ENCODE peak calls at places on chromosomes 7 and 10, in six cellular contexts. One of them, this sample, is unnamed.

GRCh38 chr10:127679642-127680255 is 57.2 kb upstream of the FOXI2 start:
- DNase-seq in Caco-2: no peak
- DNase-seq in CD8-positive, alpha-beta memory T cell: no peak
- DNase-seq in GM12892: no peak
- DNase-seq in NCI-H1092 treated with DMSO at 0.1 percent for 48 hours: no peak
- DNase-seq in PC-9: no peak
- DNase-seq in this sample: peak; percentile 10

GRCh38 chr10:19014034-19014433 is 34.6 kb upstream of the MALRD1 start:
- DNase-seq in NCI-H1092 treated with DMSO at 0.1 percent for 48 hours: no peak
- DNase-seq in CD8-positive, alpha-beta memory T cell: no peak
- DNase-seq in Caco-2: no peak
- DNase-seq in GM12892: no peak
- DNase-seq in PC-9: no peak
- DNase-seq in this sample: peak; percentile 63

GRCh38 chr7:140402178-140402835 is 1.6 kb upstream of the RAB19 start:
- DNase-seq in CD8-positive, alpha-beta memory T cell: no peak
- DNase-seq in PC-9: peak; percentile 88
- DNase-seq in GM12892: no peak
- DNase-seq in NCI-H1092 treated with DMSO at 0.1 percent for 48 hours: no peak
- DNase-seq in Caco-2: no peak
- DNase-seq in this sample: no peak

GRCh38 chr10:110805292-110805691 is 66.4 kb upstream of the PDCD4 start:
- DNase-seq in PC-9: no peak
- DNase-seq in NCI-H1092 treated with DMSO at 0.1 percent for 48 hours: no peak
- DNase-seq in CD8-positive, alpha-beta memory T cell: no peak
- DNase-seq in Caco-2: no peak
- DNase-seq in GM12892: no peak
- DNase-seq in this sample: no peak

GRCh38 chr7:112422842-112423496 is 27.3 kb upstream of the IFRD1 start:
- DNase-seq in NCI-H1092 treated with DMSO at 0.1 percent for 48 hours: no peak
- DNase-seq in Caco-2: peak; percentile 91
- DNase-seq in CD8-positive, alpha-beta memory T cell: no peak
- DNase-seq in GM12892: no peak
- DNase-seq in PC-9: peak; percentile 97
- DNase-seq in this sample: peak; percentile 88

GRCh38 chr7:27122075-27122910 is 8.3 kb downstream of the HOXA4 start:
- DNase-seq in Caco-2: peak; percentile 87
- DNase-seq in PC-9: no peak
- DNase-seq in CD8-positive, alpha-beta memory T cell: no peak
- DNase-seq in NCI-H1092 treated with DMSO at 0.1 percent for 48 hours: no peak
- DNase-seq in GM12892: no peak
- DNase-seq in this sample: no peak

GRCh38 chr7:83643754-83644153 is 5.2 kb downstream of the SEMA3E start:
- DNase-seq in GM12892: no peak
- DNase-seq in NCI-H1092 treated with DMSO at 0.1 percent for 48 hours: no peak
- DNase-seq in PC-9: peak; percentile 91
- DNase-seq in Caco-2: no peak
- DNase-seq in CD8-positive, alpha-beta memory T cell: no peak
- DNase-seq in this sample: no peak

GRCh38 chr7:42726066-42726785 is 185.6 kb downstream of the C7orf25 start:
- DNase-seq in PC-9: no peak
- DNase-seq in Caco-2: no peak
- DNase-seq in NCI-H1092 treated with DMSO at 0.1 percent for 48 hours: no peak
- DNase-seq in GM12892: no peak
- DNase-seq in CD8-positive, alpha-beta memory T cell: no peak
- DNase-seq in this sample: peak; percentile 17

GRCh38 chr10:122124808-122125207 is 135.8 kb downstream of the TACC2 start:
- DNase-seq in GM12892: no peak
- DNase-seq in CD8-positive, alpha-beta memory T cell: no peak
- DNase-seq in PC-9: no peak
- DNase-seq in Caco-2: no peak
- DNase-seq in NCI-H1092 treated with DMSO at 0.1 percent for 48 hours: no peak
- DNase-seq in this sample: no peak

GRCh38 chr7:2862831-2863361 is 18.8 kb upstream of the GNA12 start:
- DNase-seq in CD8-positive, alpha-beta memory T cell: peak; percentile 21
- DNase-seq in GM12892: peak; percentile 12
- DNase-seq in Caco-2: no peak
- DNase-seq in NCI-H1092 treated with DMSO at 0.1 percent for 48 hours: no peak
- DNase-seq in PC-9: peak; percentile 74
- DNase-seq in this sample: no peak

GRCh38 chr10:115093286-115093775 is at the start of gene ATRNL1:
- DNase-seq in NCI-H1092 treated with DMSO at 0.1 percent for 48 hours: peak; percentile 64
- DNase-seq in CD8-positive, alpha-beta memory T cell: no peak
- DNase-seq in GM12892: peak; percentile 41
- DNase-seq in PC-9: no peak
- DNase-seq in Caco-2: no peak
- DNase-seq in this sample: no peak

GRCh38 chr10:33542747-33543505 is 208.5 kb upstream of the NRP1 start:
- DNase-seq in GM12892: no peak
- DNase-seq in PC-9: no peak
- DNase-seq in Caco-2: no peak
- DNase-seq in NCI-H1092 treated with DMSO at 0.1 percent for 48 hours: no peak
- DNase-seq in CD8-positive, alpha-beta memory T cell: no peak
- DNase-seq in this sample: peak; percentile 75

GRCh38 chr7:90766814-90767564 is 170.9 kb downstream of the CDK14 start:
- DNase-seq in CD8-positive, alpha-beta memory T cell: no peak
- DNase-seq in PC-9: no peak
- DNase-seq in Caco-2: peak; percentile 77
- DNase-seq in NCI-H1092 treated with DMSO at 0.1 percent for 48 hours: no peak
- DNase-seq in GM12892: no peak
- DNase-seq in this sample: no peak

GRCh38 chr10:129038490-129039011 is 428.5 kb upstream of the MGMT start:
- DNase-seq in CD8-positive, alpha-beta memory T cell: no peak
- DNase-seq in Caco-2: no peak
- DNase-seq in NCI-H1092 treated with DMSO at 0.1 percent for 48 hours: no peak
- DNase-seq in GM12892: no peak
- DNase-seq in PC-9: no peak
- DNase-seq in this sample: no peak

GRCh38 chr7:131103997-131104396 is 223.7 kb upstream of the MKLN1 start:
- DNase-seq in PC-9: no peak
- DNase-seq in Caco-2: no peak
- DNase-seq in NCI-H1092 treated with DMSO at 0.1 percent for 48 hours: no peak
- DNase-seq in GM12892: no peak
- DNase-seq in CD8-positive, alpha-beta memory T cell: no peak
- DNase-seq in this sample: peak; percentile 75

GRCh38 chr10:128095753-128096469 is 30.3 kb downstream of the MKI67 start:
- DNase-seq in PC-9: no peak
- DNase-seq in Caco-2: no peak
- DNase-seq in CD8-positive, alpha-beta memory T cell: no peak
- DNase-seq in NCI-H1092 treated with DMSO at 0.1 percent for 48 hours: no peak
- DNase-seq in GM12892: no peak
- DNase-seq in this sample: peak; percentile 67

GRCh38 chr10:72483452-72483851 is 128.7 kb upstream of the DNAJB12 start:
- DNase-seq in GM12892: no peak
- DNase-seq in CD8-positive, alpha-beta memory T cell: no peak
- DNase-seq in PC-9: no peak
- DNase-seq in NCI-H1092 treated with DMSO at 0.1 percent for 48 hours: no peak
- DNase-seq in Caco-2: no peak
- DNase-seq in this sample: no peak

GRCh38 chr10:34157501-34157900 is 657.6 kb downstream of the PARD3 start:
- DNase-seq in PC-9: no peak
- DNase-seq in Caco-2: no peak
- DNase-seq in GM12892: no peak
- DNase-seq in CD8-positive, alpha-beta memory T cell: no peak
- DNase-seq in NCI-H1092 treated with DMSO at 0.1 percent for 48 hours: no peak
- DNase-seq in this sample: no peak

GRCh38 chr7:51732066-51732465 is 415.5 kb upstream of the COBL start:
- DNase-seq in CD8-positive, alpha-beta memory T cell: no peak
- DNase-seq in PC-9: no peak
- DNase-seq in NCI-H1092 treated with DMSO at 0.1 percent for 48 hours: no peak
- DNase-seq in GM12892: no peak
- DNase-seq in Caco-2: no peak
- DNase-seq in this sample: no peak

GRCh38 chr10:127195571-127196226 is 692 bp downstream of the INSYN2A start:
- DNase-seq in GM12892: no peak
- DNase-seq in Caco-2: no peak
- DNase-seq in CD8-positive, alpha-beta memory T cell: no peak
- DNase-seq in PC-9: no peak
- DNase-seq in NCI-H1092 treated with DMSO at 0.1 percent for 48 hours: no peak
- DNase-seq in this sample: no peak

GRCh38 chr10:52357986-52358385 is 43.9 kb downstream of the DKK1 start:
- DNase-seq in NCI-H1092 treated with DMSO at 0.1 percent for 48 hours: no peak
- DNase-seq in Caco-2: no peak
- DNase-seq in GM12892: no peak
- DNase-seq in CD8-positive, alpha-beta memory T cell: no peak
- DNase-seq in PC-9: no peak
- DNase-seq in this sample: no peak

GRCh38 chr10:77386833-77387232 is 250.8 kb downstream of the KCNMA1 start:
- DNase-seq in GM12892: no peak
- DNase-seq in CD8-positive, alpha-beta memory T cell: no peak
- DNase-seq in NCI-H1092 treated with DMSO at 0.1 percent for 48 hours: no peak
- DNase-seq in PC-9: no peak
- DNase-seq in Caco-2: no peak
- DNase-seq in this sample: no peak

GRCh38 chr10:132977076-132977475 is 34.7 kb upstream of the CFAP46 start:
- DNase-seq in CD8-positive, alpha-beta memory T cell: no peak
- DNase-seq in GM12892: no peak
- DNase-seq in PC-9: no peak
- DNase-seq in Caco-2: no peak
- DNase-seq in NCI-H1092 treated with DMSO at 0.1 percent for 48 hours: no peak
- DNase-seq in this sample: no peak

GRCh38 chr7:157688439-157689268 is 351.9 kb downstream of the DNAJB6 start:
- DNase-seq in GM12892: no peak
- DNase-seq in NCI-H1092 treated with DMSO at 0.1 percent for 48 hours: no peak
- DNase-seq in CD8-positive, alpha-beta memory T cell: no peak
- DNase-seq in Caco-2: no peak
- DNase-seq in PC-9: no peak
- DNase-seq in this sample: no peak

GRCh38 chr10:127155221-127155620 is 41.2 kb downstream of the INSYN2A start:
- DNase-seq in NCI-H1092 treated with DMSO at 0.1 percent for 48 hours: no peak
- DNase-seq in CD8-positive, alpha-beta memory T cell: no peak
- DNase-seq in PC-9: no peak
- DNase-seq in GM12892: no peak
- DNase-seq in Caco-2: no peak
- DNase-seq in this sample: no peak

GRCh38 chr10:77896058-77896457 is 30.5 kb downstream of the DLG5 start:
- DNase-seq in PC-9: no peak
- DNase-seq in CD8-positive, alpha-beta memory T cell: no peak
- DNase-seq in NCI-H1092 treated with DMSO at 0.1 percent for 48 hours: no peak
- DNase-seq in Caco-2: no peak
- DNase-seq in GM12892: no peak
- DNase-seq in this sample: no peak

GRCh38 chr7:31308642-31309041 is 31.9 kb downstream of the NEUROD6 start:
- DNase-seq in Caco-2: no peak
- DNase-seq in PC-9: no peak
- DNase-seq in NCI-H1092 treated with DMSO at 0.1 percent for 48 hours: no peak
- DNase-seq in GM12892: no peak
- DNase-seq in CD8-positive, alpha-beta memory T cell: no peak
- DNase-seq in this sample: no peak

GRCh38 chr7:141702047-141702567 is at the start of gene DENND11:
- DNase-seq in CD8-positive, alpha-beta memory T cell: peak; percentile 57
- DNase-seq in Caco-2: peak; percentile 41
- DNase-seq in PC-9: peak; percentile 39
- DNase-seq in GM12892: peak; percentile 58
- DNase-seq in NCI-H1092 treated with DMSO at 0.1 percent for 48 hours: peak; percentile 71
- DNase-seq in this sample: peak; percentile 52

GRCh38 chr10:11113156-11113555 is 95.5 kb downstream of the CELF2 start:
- DNase-seq in Caco-2: no peak
- DNase-seq in PC-9: no peak
- DNase-seq in GM12892: no peak
- DNase-seq in CD8-positive, alpha-beta memory T cell: no peak
- DNase-seq in NCI-H1092 treated with DMSO at 0.1 percent for 48 hours: no peak
- DNase-seq in this sample: no peak

GRCh38 chr10:76492026-76492425 is 1060.6 kb downstream of the LRMDA start:
- DNase-seq in PC-9: no peak
- DNase-seq in Caco-2: no peak
- DNase-seq in GM12892: no peak
- DNase-seq in NCI-H1092 treated with DMSO at 0.1 percent for 48 hours: no peak
- DNase-seq in CD8-positive, alpha-beta memory T cell: no peak
- DNase-seq in this sample: peak; percentile 77

GRCh38 chr10:104766341-104766740 is 125.3 kb downstream of the SORCS3 start:
- DNase-seq in CD8-positive, alpha-beta memory T cell: no peak
- DNase-seq in GM12892: no peak
- DNase-seq in Caco-2: no peak
- DNase-seq in PC-9: no peak
- DNase-seq in NCI-H1092 treated with DMSO at 0.1 percent for 48 hours: no peak
- DNase-seq in this sample: no peak

GRCh38 chr10:127976286-127976685 is 69.4 kb downstream of the PTPRE start:
- DNase-seq in NCI-H1092 treated with DMSO at 0.1 percent for 48 hours: no peak
- DNase-seq in PC-9: no peak
- DNase-seq in GM12892: no peak
- DNase-seq in Caco-2: no peak
- DNase-seq in CD8-positive, alpha-beta memory T cell: no peak
- DNase-seq in this sample: peak; percentile 48

GRCh38 chr7:124088590-124088989 is 55.7 kb upstream of the TMEM229A start:
- DNase-seq in GM12892: no peak
- DNase-seq in PC-9: no peak
- DNase-seq in CD8-positive, alpha-beta memory T cell: no peak
- DNase-seq in NCI-H1092 treated with DMSO at 0.1 percent for 48 hours: no peak
- DNase-seq in Caco-2: no peak
- DNase-seq in this sample: no peak

GRCh38 chr10:94747838-94748237 is 14.6 kb upstream of the CYP2C19 start:
- DNase-seq in NCI-H1092 treated with DMSO at 0.1 percent for 48 hours: no peak
- DNase-seq in Caco-2: no peak
- DNase-seq in PC-9: no peak
- DNase-seq in CD8-positive, alpha-beta memory T cell: no peak
- DNase-seq in GM12892: no peak
- DNase-seq in this sample: no peak

GRCh38 chr7:86252406-86252805 is 391.3 kb upstream of the GRM3 start:
- DNase-seq in PC-9: no peak
- DNase-seq in NCI-H1092 treated with DMSO at 0.1 percent for 48 hours: no peak
- DNase-seq in GM12892: no peak
- DNase-seq in CD8-positive, alpha-beta memory T cell: no peak
- DNase-seq in Caco-2: no peak
- DNase-seq in this sample: no peak

GRCh38 chr10:124693396-124693795 is 50.8 kb downstream of the FAM53B start:
- DNase-seq in Caco-2: no peak
- DNase-seq in CD8-positive, alpha-beta memory T cell: no peak
- DNase-seq in NCI-H1092 treated with DMSO at 0.1 percent for 48 hours: peak; percentile 85
- DNase-seq in GM12892: no peak
- DNase-seq in PC-9: no peak
- DNase-seq in this sample: no peak

GRCh38 chr10:5360318-5360915 is 4.3 kb upstream of the UCN3 start:
- DNase-seq in PC-9: no peak
- DNase-seq in Caco-2: no peak
- DNase-seq in NCI-H1092 treated with DMSO at 0.1 percent for 48 hours: no peak
- DNase-seq in GM12892: no peak
- DNase-seq in CD8-positive, alpha-beta memory T cell: no peak
- DNase-seq in this sample: no peak

GRCh38 chr10:117339569-117339968 is 35.7 kb downstream of the PDZD8 start:
- DNase-seq in NCI-H1092 treated with DMSO at 0.1 percent for 48 hours: no peak
- DNase-seq in CD8-positive, alpha-beta memory T cell: no peak
- DNase-seq in PC-9: no peak
- DNase-seq in GM12892: no peak
- DNase-seq in Caco-2: no peak
- DNase-seq in this sample: peak; percentile 19

GRCh38 chr10:125329056-125329455 is 168.7 kb upstream of the CTBP2 start:
- DNase-seq in PC-9: no peak
- DNase-seq in CD8-positive, alpha-beta memory T cell: no peak
- DNase-seq in GM12892: no peak
- DNase-seq in Caco-2: no peak
- DNase-seq in NCI-H1092 treated with DMSO at 0.1 percent for 48 hours: no peak
- DNase-seq in this sample: no peak

GRCh38 chr10:79496896-79497295 is 15.4 kb upstream of the EIF5AL1 start:
- DNase-seq in Caco-2: no peak
- DNase-seq in PC-9: no peak
- DNase-seq in CD8-positive, alpha-beta memory T cell: no peak
- DNase-seq in GM12892: no peak
- DNase-seq in NCI-H1092 treated with DMSO at 0.1 percent for 48 hours: no peak
- DNase-seq in this sample: no peak

This sample was measured in trophoblast cell.